ENCODE peak calls at places on chromosomes 12 and 14, in four cellular contexts. One of them, this sample, is unnamed.
A peak's percentile ranks its signal among the peaks of the same experiment; 100 is the strongest.

GRCh38 chr12:70598467-70599194 is 38.6 kb downstream of the PTPRB start:
- DNase-seq in SK-N-SH: peak; percentile 21
- DNase-seq in esophagus muscularis mucosa: no peak
- DNase-seq in K562: no peak
- DNase-seq in this sample: no peak

GRCh38 chr14:84825481-84825880 is 704.5 kb upstream of the FLRT2 start:
- DNase-seq in K562: no peak
- DNase-seq in SK-N-SH: no peak
- DNase-seq in esophagus muscularis mucosa: no peak
- DNase-seq in this sample: no peak

GRCh38 chr12:10082057-10082874 is 16.5 kb downstream of the CLEC1A start:
- DNase-seq in K562: no peak
- DNase-seq in SK-N-SH: no peak
- DNase-seq in esophagus muscularis mucosa: no peak
- DNase-seq in this sample: no peak

GRCh38 chr12:48810817-48811453 is 7.4 kb upstream of the CACNB3 start:
- DNase-seq in esophagus muscularis mucosa: no peak
- DNase-seq in K562: no peak
- DNase-seq in SK-N-SH: no peak
- DNase-seq in this sample: no peak

GRCh38 chr12:121509339-121509738 is 71.5 kb downstream of the KDM2B start:
- DNase-seq in K562: no peak
- DNase-seq in esophagus muscularis mucosa: no peak
- DNase-seq in SK-N-SH: no peak
- DNase-seq in this sample: no peak

GRCh38 chr14:75886661-75887348 is 95.0 kb downstream of the TGFB3 start:
- DNase-seq in esophagus muscularis mucosa: no peak
- DNase-seq in SK-N-SH: no peak
- DNase-seq in K562: no peak
- DNase-seq in this sample: no peak

GRCh38 chr14:61601923-61602732 is 93.2 kb upstream of the HIF1A start:
- DNase-seq in esophagus muscularis mucosa: no peak
- DNase-seq in K562: no peak
- DNase-seq in SK-N-SH: no peak
- DNase-seq in this sample: no peak

GRCh38 chr14:22333408-22334274 is 255.4 kb downstream of the DAD1 start:
- DNase-seq in esophagus muscularis mucosa: no peak
- DNase-seq in SK-N-SH: no peak
- DNase-seq in K562: peak; percentile 24
- DNase-seq in this sample: peak; percentile 30

GRCh38 chr12:57241556-57242310 is 9.3 kb downstream of the STAC3 start:
- DNase-seq in esophagus muscularis mucosa: no peak
- DNase-seq in K562: no peak
- DNase-seq in SK-N-SH: peak; percentile 57
- DNase-seq in this sample: no peak

GRCh38 chr12:91819132-91819447 is 326.6 kb downstream of the BTG1 start:
- DNase-seq in K562: no peak
- DNase-seq in esophagus muscularis mucosa: no peak
- DNase-seq in SK-N-SH: no peak
- DNase-seq in this sample: no peak

GRCh38 chr14:103735815-103736545 is 20.4 kb downstream of the ZFYVE21 start:
- DNase-seq in K562: no peak
- DNase-seq in SK-N-SH: no peak
- DNase-seq in esophagus muscularis mucosa: no peak
- DNase-seq in this sample: no peak

GRCh38 chr12:19236656-19237055 is 107.1 kb downstream of the PLEKHA5 start:
- DNase-seq in esophagus muscularis mucosa: no peak
- DNase-seq in SK-N-SH: no peak
- DNase-seq in K562: no peak
- DNase-seq in this sample: no peak

GRCh38 chr14:104975481-104976197 is 2.5 kb downstream of the AHNAK2 start:
- DNase-seq in SK-N-SH: peak; percentile 62
- DNase-seq in esophagus muscularis mucosa: no peak
- DNase-seq in K562: no peak
- DNase-seq in this sample: no peak

GRCh38 chr14:75295061-75295461 is 16.4 kb downstream of the FOS start:
- DNase-seq in K562: peak; percentile 64
- DNase-seq in SK-N-SH: peak; percentile 51
- DNase-seq in esophagus muscularis mucosa: no peak
- DNase-seq in this sample: peak; percentile 69

GRCh38 chr14:85336817-85337216 is 193.1 kb upstream of the FLRT2 start:
- DNase-seq in esophagus muscularis mucosa: no peak
- DNase-seq in SK-N-SH: no peak
- DNase-seq in K562: no peak
- DNase-seq in this sample: no peak

GRCh38 chr12:16609140-16609539 is 3.2 kb upstream of the LMO3 start:
- DNase-seq in K562: no peak
- DNase-seq in esophagus muscularis mucosa: no peak
- DNase-seq in SK-N-SH: no peak
- DNase-seq in this sample: no peak

GRCh38 chr14:50719911-50720759 is 52.0 kb upstream of the SAV1 start:
- DNase-seq in esophagus muscularis mucosa: no peak
- DNase-seq in K562: no peak
- DNase-seq in SK-N-SH: no peak
- DNase-seq in this sample: no peak

GRCh38 chr14:97634786-97635185 is 837.6 kb downstream of the VRK1 start:
- DNase-seq in SK-N-SH: no peak
- DNase-seq in K562: no peak
- DNase-seq in esophagus muscularis mucosa: no peak
- DNase-seq in this sample: no peak
- H3K9me3 ChIP-seq in SK-N-SH: peaks cover 3% of the 10 kb centered on the region
- H3K9me3 ChIP-seq in K562: no peaks in the 10 kb centered on the region
- H3K9me3 ChIP-seq in esophagus muscularis mucosa: no peaks in the 10 kb centered on the region
- H3K9me3 ChIP-seq in this sample: no peaks in the 10 kb centered on the region

GRCh38 chr12:5064913-5065490 is 21.3 kb downstream of the KCNA5 start:
- DNase-seq in esophagus muscularis mucosa: no peak
- DNase-seq in SK-N-SH: no peak
- DNase-seq in K562: no peak
- DNase-seq in this sample: no peak
- TF ChIP-seq POLR2AphosphoS5 in esophagus muscularis mucosa: no peak
- TF ChIP-seq POLR2AphosphoS5 in SK-N-SH: no peak
- TF ChIP-seq POLR2AphosphoS5 in K562: no peak
- TF ChIP-seq POLR2AphosphoS5 in this sample: no peak

DNA sequence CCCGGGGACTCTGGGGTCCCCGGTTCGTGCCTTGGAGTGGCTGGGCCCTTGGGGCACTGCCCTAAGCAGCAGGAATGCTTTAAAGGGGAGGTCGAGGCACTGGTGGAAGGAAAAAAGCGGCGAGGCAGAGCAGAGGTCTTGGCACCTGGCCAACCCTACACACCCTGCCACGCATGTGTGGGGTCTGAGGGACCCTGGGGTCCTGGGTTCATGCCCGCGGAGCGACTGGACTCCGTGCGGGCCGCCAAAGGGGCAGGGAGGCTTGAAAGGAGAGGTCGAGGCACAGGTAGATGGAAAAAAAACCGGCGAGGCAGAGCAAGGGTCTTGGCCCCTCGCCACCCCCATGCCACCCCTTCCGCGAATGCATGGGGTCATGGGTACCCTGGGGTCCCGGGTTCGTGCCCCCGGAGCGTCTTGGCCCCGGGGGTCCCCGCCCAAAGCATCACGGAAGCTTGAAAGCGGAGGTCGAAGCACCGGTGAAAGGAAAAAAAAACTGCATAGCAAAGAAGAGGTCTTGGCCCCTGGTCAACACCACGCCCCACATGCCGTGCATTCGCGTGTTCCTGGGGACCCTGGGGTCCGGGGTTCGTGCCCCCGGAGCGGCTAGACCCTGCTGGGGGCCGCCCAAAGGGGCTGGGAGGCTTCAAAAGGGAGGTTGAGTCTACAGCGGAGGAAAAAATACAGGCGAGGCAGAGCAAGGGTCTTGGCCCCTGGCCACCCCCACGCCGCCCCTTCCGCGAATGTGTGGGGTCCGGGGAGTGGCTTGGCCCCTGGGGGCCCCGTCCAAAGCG is 312.9 kb downstream of the ALG10 start:
- DNase-seq in SK-N-SH: no peak
- DNase-seq in K562: no peak
- DNase-seq in esophagus muscularis mucosa: no peak
- DNase-seq in this sample: no peak
- H3K9me3 ChIP-seq in SK-N-SH: no peaks in the 10 kb centered on the region
- H3K9me3 ChIP-seq in K562: no peaks in the 10 kb centered on the region
- H3K9me3 ChIP-seq in esophagus muscularis mucosa: no peaks in the 10 kb centered on the region
- H3K9me3 ChIP-seq in this sample: peaks cover 100% of the 10 kb centered on the region

DNA sequence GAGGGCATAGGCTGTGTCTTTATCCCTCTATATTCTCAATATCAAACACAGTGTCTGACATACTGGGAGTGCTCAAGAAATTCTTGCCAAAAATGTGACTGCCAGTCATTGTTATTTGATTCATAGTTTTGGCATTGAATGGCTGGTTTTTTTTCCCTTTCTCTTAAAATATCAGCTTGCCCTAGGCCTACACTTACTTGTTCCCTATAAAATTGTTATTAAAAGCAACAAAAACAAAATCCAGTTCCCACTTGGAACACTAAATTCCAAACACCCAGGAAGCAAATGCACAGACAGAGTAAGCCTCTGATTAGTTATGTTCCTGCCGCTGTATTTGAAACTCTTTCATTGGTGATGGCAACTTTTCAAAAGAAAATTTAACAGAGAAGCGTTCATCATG is 110.7 kb downstream of the WIF1 start:
- DNase-seq in SK-N-SH: no peak
- DNase-seq in esophagus muscularis mucosa: no peak
- DNase-seq in K562: no peak
- DNase-seq in this sample: no peak
- TF ChIP-seq POLR2AphosphoS5 in SK-N-SH: no peak
- TF ChIP-seq POLR2AphosphoS5 in esophagus muscularis mucosa: no peak
- TF ChIP-seq POLR2AphosphoS5 in K562: no peak
- TF ChIP-seq POLR2AphosphoS5 in this sample: no peak

GRCh38 chr14:78175412-78175811 is 5.2 kb downstream of the NRXN3 start:
- DNase-seq in SK-N-SH: no peak
- DNase-seq in esophagus muscularis mucosa: no peak
- DNase-seq in K562: no peak
- DNase-seq in this sample: no peak
- H3K9me3 ChIP-seq in SK-N-SH: no peaks in the 10 kb centered on the region
- H3K9me3 ChIP-seq in esophagus muscularis mucosa: no peaks in the 10 kb centered on the region
- H3K9me3 ChIP-seq in K562: no peaks in the 10 kb centered on the region
- H3K9me3 ChIP-seq in this sample: no peaks in the 10 kb centered on the region

GRCh38 chr14:32201196-32201815 is 539 bp upstream of the RNU6-7 start:
- DNase-seq in K562: peak; percentile 82
- DNase-seq in esophagus muscularis mucosa: peak; percentile 92
- DNase-seq in SK-N-SH: peak; percentile 84
- DNase-seq in this sample: peak; percentile 80
- TF ChIP-seq POLR2AphosphoS5 in K562: no peak
- TF ChIP-seq POLR2AphosphoS5 in esophagus muscularis mucosa: peak; percentile 71
- TF ChIP-seq POLR2AphosphoS5 in SK-N-SH: no peak
- TF ChIP-seq POLR2AphosphoS5 in this sample: no peak

GRCh38 chr12:131264625-131265024 is 310.9 kb downstream of the ADGRD1 start:
- DNase-seq in SK-N-SH: no peak
- DNase-seq in K562: no peak
- DNase-seq in esophagus muscularis mucosa: no peak
- DNase-seq in this sample: no peak
- H3K9me3 ChIP-seq in SK-N-SH: no peaks in the 10 kb centered on the region
- H3K9me3 ChIP-seq in K562: no peaks in the 10 kb centered on the region
- H3K9me3 ChIP-seq in esophagus muscularis mucosa: no peaks in the 10 kb centered on the region
- H3K9me3 ChIP-seq in this sample: no peaks in the 10 kb centered on the region

GRCh38 chr12:29039013-29039412 is 110.1 kb upstream of the FAR2 start:
- DNase-seq in SK-N-SH: peak; percentile 30
- DNase-seq in K562: no peak
- DNase-seq in esophagus muscularis mucosa: no peak
- DNase-seq in this sample: no peak
- TF ChIP-seq POLR2AphosphoS5 in SK-N-SH: no peak
- TF ChIP-seq POLR2AphosphoS5 in K562: no peak
- TF ChIP-seq POLR2AphosphoS5 in esophagus muscularis mucosa: no peak
- TF ChIP-seq POLR2AphosphoS5 in this sample: no peak

GRCh38 chr14:47763188-47763854 is 87.9 kb upstream of the MDGA2 start:
- DNase-seq in esophagus muscularis mucosa: no peak
- DNase-seq in SK-N-SH: no peak
- DNase-seq in K562: no peak
- DNase-seq in this sample: no peak
- H3K9me3 ChIP-seq in esophagus muscularis mucosa: no peaks in the 10 kb centered on the region
- H3K9me3 ChIP-seq in SK-N-SH: no peaks in the 10 kb centered on the region
- H3K9me3 ChIP-seq in K562: no peaks in the 10 kb centered on the region
- H3K9me3 ChIP-seq in this sample: no peaks in the 10 kb centered on the region

GRCh38 chr12:54349031-54349430 is 15.3 kb downstream of the GPR84 start:
- DNase-seq in SK-N-SH: no peak
- DNase-seq in esophagus muscularis mucosa: no peak
- DNase-seq in K562: no peak
- DNase-seq in this sample: no peak

GRCh38 chr12:54350743-54351142 is 13.5 kb downstream of the GPR84 start:
- DNase-seq in SK-N-SH: no peak
- DNase-seq in esophagus muscularis mucosa: no peak
- DNase-seq in K562: no peak
- DNase-seq in this sample: no peak

GRCh38 chr12:54352891-54353874 is 11.1 kb downstream of the GPR84 start:
- DNase-seq in SK-N-SH: peak; percentile 83
- DNase-seq in esophagus muscularis mucosa: no peak
- DNase-seq in K562: peak; percentile 56
- DNase-seq in this sample: no peak

GRCh38 chr12:54349658-54350057 is 14.6 kb downstream of the GPR84 start:
- DNase-seq in K562: no peak
- DNase-seq in SK-N-SH: no peak
- DNase-seq in esophagus muscularis mucosa: no peak
- DNase-seq in this sample: no peak

GRCh38 chr12:54352022-54352531 is 12.2 kb downstream of the GPR84 start:
- DNase-seq in SK-N-SH: peak; percentile 65
- DNase-seq in esophagus muscularis mucosa: no peak
- DNase-seq in K562: peak; percentile 76
- DNase-seq in this sample: peak; percentile 49
- TF ChIP-seq POLR2AphosphoS5 in SK-N-SH: peak; percentile 19
- TF ChIP-seq POLR2AphosphoS5 in esophagus muscularis mucosa: peak; percentile 44
- TF ChIP-seq POLR2AphosphoS5 in K562: peak; percentile 67
- TF ChIP-seq POLR2AphosphoS5 in this sample: no peak

This sample was measured in stomach.